ENCODE peak calls at places on chromosomes 13 and 19, in six cellular contexts. X, N, P, M, Q and Y are unnamed samples.

GRCh38 chr19:11659612-11660011 is 62.3 kb downstream of the ZNF627 start:
- DNase-seq in X (no peak), N (no peak), P (no peak), M (no peak), Q (no peak), Y (no peak)

GRCh38 chr19:1851581-1852293 is 3.5 kb upstream of the REXO1 start:
- DNase-seq in X (no peak), N (no peak), P (no peak), M (no peak), Q (peak), Y (no peak)

GRCh38 chr13:42581427-42581826 is 7.5 kb downstream of the TNFSF11 start:
- DNase-seq in X (no peak), N (no peak), P (no peak), M (no peak), Q (no peak), Y (no peak)

GRCh38 chr19:34778342-34778741 is 5.3 kb upstream of the ZNF599 start:
- DNase-seq in X (no peak), N (no peak), P (no peak), M (no peak), Q (no peak), Y (no peak)

GRCh38 chr13:48232420-48233096 is 448 bp upstream of the ITM2B start:
- DNase-seq in X (no peak), N (no peak), P (no peak), M (no peak), Q (no peak), Y (peak)

GRCh38 chr13:75704942-75705320 is 68.8 kb downstream of the LMO7 start:
- DNase-seq in X (no peak), N (no peak), P (no peak), M (peak), Q (no peak), Y (peak)

GRCh38 chr13:109700176-109700575 is 86.2 kb downstream of the IRS2 start:
- DNase-seq in X (peak), N (no peak), P (no peak), M (no peak), Q (no peak), Y (peak)

GRCh38 chr13:111327701-111328100 is 7.3 kb downstream of the TEX29 start:
- DNase-seq in X (no peak), N (no peak), P (no peak), M (no peak), Q (no peak), Y (no peak)

GRCh38 chr13:31945202-31945978 is 86.2 kb upstream of the FRY start:
- DNase-seq in X (no peak), N (no peak), P (no peak), M (peak), Q (no peak), Y (peak)

GRCh38 chr19:1312732-1313694 is 27.3 kb downstream of the EFNA2 start:
- DNase-seq in X (no peak), N (peak), P (no peak), M (no peak), Q (no peak), Y (peak)

GRCh38 chr13:113113846-113114271 is 8.3 kb downstream of the F7 start:
- DNase-seq in X (no peak), N (no peak), P (no peak), M (peak), Q (no peak), Y (no peak)

GRCh38 chr13:93296584-93296983 is 70.0 kb downstream of the GPC6 start:
- DNase-seq in X (no peak), N (no peak), P (no peak), M (no peak), Q (no peak), Y (no peak)

GRCh38 chr19:33905937-33906577 is 109.4 kb downstream of the KCTD15 start:
- DNase-seq in X (no peak), N (no peak), P (no peak), M (peak), Q (no peak), Y (peak)

GRCh38 chr13:46071590-46072249 is 19.2 kb upstream of the ZC3H13 start:
- DNase-seq in X (no peak), N (no peak), P (no peak), M (no peak), Q (no peak), Y (no peak)

GRCh38 chr13:38902551-38902950 is 88.1 kb downstream of the STOML3 start:
- DNase-seq in X (no peak), N (no peak), P (no peak), M (no peak), Q (no peak), Y (no peak)

GRCh38 chr13:110644892-110645521 is 29.7 kb downstream of the NAXD start:
- DNase-seq in X (peak), N (peak), P (peak), M (peak), Q (peak), Y (peak)

GRCh38 chr13:62781866-62782265 is 1366.2 kb upstream of the PCDH20 start:
- DNase-seq in X (no peak), N (no peak), P (no peak), M (no peak), Q (no peak), Y (no peak)

GRCh38 chr13:52835071-52835793 is 13.2 kb downstream of the PCDH8 start:
- DNase-seq in X (no peak), N (no peak), P (no peak), M (no peak), Q (no peak), Y (no peak)

GRCh38 chr13:31090921-31091624 is 70.6 kb downstream of the HSPH1 start:
- DNase-seq in X (no peak), N (no peak), P (no peak), M (no peak), Q (no peak), Y (no peak)

GRCh38 chr13:110874508-110874960 is 40.3 kb downstream of the ANKRD10 start:
- DNase-seq in X (no peak), N (no peak), P (peak), M (peak), Q (peak), Y (peak)

GRCh38 chr13:27170221-27170520 is 1.4 kb downstream of the USP12 start:
- DNase-seq in X (no peak), N (no peak), P (no peak), M (no peak), Q (no peak), Y (no peak)